ENCODE peak calls at places on chromosomes 3 and 15, in seven cellular contexts. L is A549, V is fibroblast of the aortic adventitia, T is kidney, Y is cardiac fibroblast, B is fibroblast of lung, R is body of pancreas. O is an unnamed sample.
A peak's percentile ranks its signal among the peaks of the same experiment; 100 is the strongest.

GRCh38 chr3:45387636-45388348 is 584 bp upstream of the LARS2 start:
- DNase-seq in L (no peak), V (no peak), T (no peak), Y (no peak), B (no peak), R (no peak), O (no peak)

GRCh38 chr3:53807117-53807521 is 39.1 kb downstream of the CHDH start:
- DNase-seq in L (no peak), V (no peak), T (no peak), Y (no peak), B (no peak), R (no peak), O (no peak)

GRCh38 chr3:56775356-56775914 is 26.3 kb downstream of the ARHGEF3 start:
- DNase-seq in L (no peak), V (no peak), T (no peak), Y (no peak), B (no peak), R (no peak), O (no peak)

GRCh38 chr3:159830523-159831151 is 158.0 kb upstream of the IL12A start:
- DNase-seq in L (no peak), V (peak; percentile 8), T (no peak), Y (no peak), B (peak; percentile 19), R (no peak), O (no peak)

GRCh38 chr3:126474498-126475410 is 937 bp downstream of the ZXDC start:
- DNase-seq in L (peak; percentile 57), V (peak; percentile 42), T (peak; percentile 89), Y (peak; percentile 40), B (peak; percentile 41), R (peak; percentile 65), O (no peak)

GRCh38 chr3:168457973-168458539 is 362.3 kb upstream of the GOLIM4 start:
- DNase-seq in L (no peak), V (no peak), T (no peak), Y (no peak), B (no peak), R (no peak), O (peak; percentile 55)

GRCh38 chr15:27854601-27855000 is 244.5 kb downstream of the OCA2 start:
- DNase-seq in L (no peak), V (no peak), T (no peak), Y (no peak), B (no peak), R (no peak), O (no peak)

GRCh38 chr3:111903067-111903511 is 44.0 kb downstream of the PHLDB2 start:
- DNase-seq in L (peak; percentile 82), V (peak; percentile 84), T (no peak), Y (peak; percentile 62), B (peak; percentile 66), R (no peak), O (no peak)

GRCh38 chr3:23672628-23673027 is 133.1 kb upstream of the UBE2E1 start:
- DNase-seq in L (no peak), V (no peak), T (no peak), Y (no peak), B (no peak), R (no peak), O (no peak)

GRCh38 chr3:116299646-116300081 is 145.6 kb downstream of the LSAMP start:
- DNase-seq in L (no peak), V (no peak), T (no peak), Y (no peak), B (no peak), R (no peak), O (no peak)

GRCh38 chr15:73081321-73081958 is 29.2 kb downstream of the NEO1 start:
- DNase-seq in L (peak; percentile 73), V (peak; percentile 84), T (no peak), Y (peak; percentile 82), B (peak; percentile 85), R (peak; percentile 19), O (peak; percentile 40)

GRCh38 chr3:49100046-49100615 is 4.4 kb downstream of the QARS1 start:
- DNase-seq in L (no peak), V (no peak), T (peak; percentile 43), Y (no peak), B (no peak), R (no peak), O (no peak)

GRCh38 chr3:195524171-195524896 is 18.8 kb downstream of the PPP1R2 start:
- DNase-seq in L (no peak), V (no peak), T (no peak), Y (no peak), B (no peak), R (no peak), O (no peak)

GRCh38 chr15:60972301-60972700 is 256.8 kb downstream of the RORA start:
- DNase-seq in L (no peak), V (peak; percentile 80), T (no peak), Y (peak; percentile 55), B (peak; percentile 82), R (no peak), O (no peak)

GRCh38 chr15:36911322-36911944 is 188.9 kb downstream of the MEIS2 start:
- DNase-seq in L (no peak), V (peak; percentile 39), T (no peak), Y (peak; percentile 71), B (peak; percentile 42), R (no peak), O (no peak)

GRCh38 chr15:50119063-50119700 is at the start of gene ATP8B4:
- DNase-seq in L (no peak), V (no peak), T (no peak), Y (no peak), B (no peak), R (no peak), O (no peak)

GRCh38 chr3:46162975-46163550 is 45.0 kb downstream of the CCR1 start:
- DNase-seq in L (no peak), V (no peak), T (no peak), Y (no peak), B (no peak), R (no peak), O (no peak)

GRCh38 chr3:11548721-11549131 is 95.0 kb downstream of the VGLL4 start:
- DNase-seq in L (no peak), V (peak; percentile 65), T (no peak), Y (peak; percentile 72), B (peak; percentile 55), R (no peak), O (no peak)

GRCh38 chr3:58572013-58572633 is 5.1 kb downstream of the FAM107A start:
- DNase-seq in L (no peak), V (no peak), T (no peak), Y (no peak), B (no peak), R (no peak), O (no peak)

GRCh38 chr3:125165948-125166553 is 46.5 kb downstream of the SLC12A8 start:
- DNase-seq in L (no peak), V (no peak), T (no peak), Y (no peak), B (no peak), R (no peak), O (no peak)

GRCh38 chr15:86863226-86863915 is 783.7 kb downstream of the AGBL1 start:
- DNase-seq in L (no peak), V (peak; percentile 32), T (no peak), Y (no peak), B (peak; percentile 44), R (no peak), O (no peak)

GRCh38 chr15:62090988-62091387 is 24.2 kb downstream of the C2CD4A start:
- DNase-seq in L (no peak), V (no peak), T (no peak), Y (no peak), B (no peak), R (no peak), O (no peak)

GRCh38 chr15:67082007-67082536 is 16.7 kb downstream of the SMAD3 start:
- DNase-seq in L (no peak), V (no peak), T (no peak), Y (no peak), B (no peak), R (peak; percentile 69), O (no peak)

GRCh38 chr15:51536965-51537574 is 85.5 kb downstream of the DMXL2 start:
- DNase-seq in L (peak; percentile 40), V (peak; percentile 51), T (no peak), Y (peak; percentile 57), B (peak; percentile 63), R (no peak), O (no peak)

GRCh38 chr3:51796859-51797258 is 17.8 kb upstream of the IQCF6 start:
- DNase-seq in L (no peak), V (no peak), T (no peak), Y (no peak), B (no peak), R (no peak), O (no peak)

GRCh38 chr3:129245141-129245540 is 4.3 kb upstream of the COPG1 start:
- DNase-seq in L (peak; percentile 38), V (no peak), T (no peak), Y (no peak), B (no peak), R (no peak), O (peak; percentile 67)

GRCh38 chr3:42071720-42072582 is 19.2 kb upstream of the TRAK1 start:
- DNase-seq in L (peak; percentile 63), V (peak; percentile 79), T (peak; percentile 79), Y (peak; percentile 90), B (peak; percentile 68), R (peak; percentile 68), O (peak; percentile 97)
- TF ChIP-seq CTCF in L (no peak), V (no peak), T (no peak), Y (no peak), B (no peak), R (no peak), O (peak; percentile 28)

DNA sequence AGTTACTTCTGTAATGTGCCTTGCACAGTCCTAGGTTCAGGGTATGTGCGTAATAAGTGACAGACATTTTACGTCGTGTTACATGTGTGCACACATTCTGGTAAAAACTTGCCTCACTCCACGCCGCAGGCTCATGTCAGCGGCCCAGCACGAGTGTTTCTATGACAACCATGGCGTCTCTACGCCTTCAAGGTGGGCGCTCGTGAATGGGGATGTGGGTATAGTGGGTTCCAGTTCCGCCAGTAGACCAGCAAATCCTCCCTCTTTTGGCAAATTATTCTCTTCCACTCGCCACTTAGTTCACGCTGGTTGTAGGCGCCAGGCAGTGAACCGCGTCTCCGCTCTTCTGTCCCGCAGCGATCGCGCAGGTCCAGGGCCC is 40.3 kb downstream of the CHST14 start:
- DNase-seq in L (no peak), V (no peak), T (no peak), Y (no peak), B (no peak), R (no peak), O (no peak)
- H3K4me3 ChIP-seq in L (peak overlapping the region; percentile 36), V (peak overlapping the region; percentile 65), T (peak overlapping the region; percentile 55), Y (peak overlapping the region; percentile 55), B (peak overlapping the region; percentile 36), R (peak overlapping the region; percentile 22), O (peak overlapping the region; percentile 56)

GRCh38 chr3:137511655-137512054 is 252.5 kb upstream of the SOX14 start:
- DNase-seq in L (no peak), V (no peak), T (no peak), Y (no peak), B (no peak), R (no peak), O (no peak)

GRCh38 chr3:137519602-137520001 is 244.5 kb upstream of the SOX14 start:
- DNase-seq in L (no peak), V (no peak), T (no peak), Y (no peak), B (no peak), R (no peak), O (no peak)

GRCh38 chr3:137509354-137510045 is 254.6 kb upstream of the SOX14 start:
- DNase-seq in L (no peak), V (no peak), T (no peak), Y (no peak), B (no peak), R (no peak), O (peak; percentile 15)

GRCh38 chr3:137514853-137515252 is 249.3 kb upstream of the SOX14 start:
- DNase-seq in L (no peak), V (no peak), T (no peak), Y (no peak), B (no peak), R (no peak), O (no peak)
- TF ChIP-seq CTCF in L (no peak), V (no peak), T (no peak), Y (no peak), B (no peak), R (no peak), O (no peak)

GRCh38 chr3:16842710-16843270 is 42.0 kb upstream of the PLCL2 start:
- DNase-seq in L (no peak), V (no peak), T (no peak), Y (no peak), B (no peak), R (no peak), O (peak; percentile 46)
- H3K4me3 ChIP-seq in L (no peak overlapping the region), V (no peak overlapping the region), T (no peak overlapping the region), Y (no peak overlapping the region), B (no peak overlapping the region), R (no peak overlapping the region), O (no peak overlapping the region)